ENCODE peak calls at places on chromosomes 7 and 10, in six cellular contexts. D, P, N, M, F and V are unnamed samples.

GRCh38 chr7:48147078-48147591 is 24.1 kb upstream of the ABCA13 start:
- DNase-seq in N (no peak), F (no peak), D (peak; percentile 50), M (no peak), P (no peak), V (no peak)

GRCh38 chr7:5696346-5697100 is 84.9 kb downstream of the RNF216 start:
- DNase-seq in N (no peak), F (no peak), P (no peak), D (no peak), M (no peak), V (no peak)

GRCh38 chr7:80060218-80060806 is 74.3 kb upstream of the GNAI1 start:
- DNase-seq in P (peak; percentile 62), D (peak; percentile 43), N (no peak), M (no peak), F (peak; percentile 38), V (peak; percentile 39)

GRCh38 chr10:128030498-128031072 is 95.6 kb downstream of the MKI67 start:
- DNase-seq in D (no peak), P (no peak), N (no peak), F (no peak), M (no peak), V (no peak)

GRCh38 chr10:71201921-71202713 is 10.3 kb upstream of the UNC5B start:
- DNase-seq in P (peak; percentile 85), D (no peak), N (no peak), F (no peak), M (no peak), V (no peak)

GRCh38 chr7:106063692-106064091 is 48.4 kb downstream of the SYPL1 start:
- DNase-seq in D (no peak), N (no peak), F (no peak), M (no peak), P (no peak), V (no peak)

GRCh38 chr7:152848026-152848425 is 88.5 kb downstream of the ACTR3B start:
- DNase-seq in M (no peak), N (no peak), D (no peak), P (no peak), F (no peak), V (no peak)

GRCh38 chr7:66952343-66953043 is 31.5 kb downstream of the TMEM248 start:
- DNase-seq in D (peak; percentile 66), M (no peak), N (no peak), P (peak; percentile 86), F (no peak), V (peak; percentile 72)

GRCh38 chr7:158353606-158354570 is 233.7 kb downstream of the PTPRN2 start:
- DNase-seq in D (no peak), N (no peak), P (peak; percentile 81), F (peak; percentile 71), M (peak; percentile 27), V (peak; percentile 27)

GRCh38 chr7:20508109-20508508 is 107.4 kb upstream of the ABCB5 start:
- DNase-seq in N (no peak), D (peak; percentile 27), F (peak; percentile 18), M (no peak), P (peak; percentile 83), V (no peak)

GRCh38 chr10:78937388-78937787 is 131.4 kb upstream of the ZMIZ1 start:
- DNase-seq in F (no peak), M (no peak), D (no peak), P (no peak), N (no peak), V (no peak)

GRCh38 chr7:149732111-149732561 is 41.3 kb downstream of the ZNF467 start:
- DNase-seq in D (no peak), M (no peak), P (no peak), F (no peak), N (no peak), V (no peak)

GRCh38 chr10:31830887-31831286 is 97.7 kb downstream of the ARHGAP12 start:
- DNase-seq in F (no peak), N (no peak), P (no peak), M (no peak), D (peak; percentile 3), V (peak; percentile 53)

GRCh38 chr10:3095373-3096139 is 28.2 kb downstream of the PFKP start:
- DNase-seq in F (no peak), M (no peak), P (peak; percentile 83), D (peak; percentile 98), N (peak; percentile 47), V (peak; percentile 98)

GRCh38 chr7:66905689-66906088 is 15.3 kb upstream of the TMEM248 start:
- DNase-seq in M (no peak), P (peak; percentile 70), F (no peak), N (no peak), D (no peak), V (no peak)

GRCh38 chr7:11228515-11228914 is 254.8 kb downstream of the PHF14 start:
- DNase-seq in N (peak; percentile 55), P (no peak), M (no peak), F (no peak), D (no peak), V (no peak)

DNA sequence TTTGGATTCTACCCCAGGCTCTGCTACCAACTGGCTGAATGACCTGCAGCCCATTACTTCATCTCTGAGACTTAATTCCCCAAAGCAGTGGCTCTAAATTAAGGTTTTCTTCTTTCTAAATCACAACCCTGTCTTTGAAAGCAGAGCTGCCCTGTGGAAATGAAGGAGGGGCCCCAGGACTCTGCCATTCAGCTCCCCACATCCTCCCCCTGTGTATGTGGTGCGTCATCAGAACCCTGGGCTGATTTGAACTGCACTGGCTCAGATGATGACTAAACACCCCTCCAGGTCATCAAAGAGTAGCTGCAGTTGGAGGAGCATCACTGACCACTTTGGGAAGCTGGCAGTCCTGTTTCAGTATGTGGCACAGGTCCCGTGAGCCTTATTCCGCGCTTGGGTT is 46.6 kb downstream of the BPGM start:
- DNase-seq in D (peak; percentile 94), P (no peak), F (no peak), N (no peak), M (no peak), V (peak; percentile 90)
- H3K4me1 ChIP-seq in D (peaks cover 43% of the 10 kb centered on the region), P (peaks cover 2% of the 10 kb centered on the region), F (no peaks in the 10 kb centered on the region), N (peaks cover 18% of the 10 kb centered on the region), M (no peaks in the 10 kb centered on the region), V (peaks cover 71% of the 10 kb centered on the region)

GRCh38 chr7:38312776-38313175 is 39.3 kb upstream of the TARP start:
- DNase-seq in N (no peak), F (no peak), P (no peak), M (no peak), D (no peak), V (no peak)
- H3K27me3 ChIP-seq in N (no peaks in the 10 kb centered on the region), F (no peaks in the 10 kb centered on the region), P (no peaks in the 10 kb centered on the region), M (no peaks in the 10 kb centered on the region), D (peaks cover 2% of the 10 kb centered on the region), V (peaks cover 32% of the 10 kb centered on the region)

DNA sequence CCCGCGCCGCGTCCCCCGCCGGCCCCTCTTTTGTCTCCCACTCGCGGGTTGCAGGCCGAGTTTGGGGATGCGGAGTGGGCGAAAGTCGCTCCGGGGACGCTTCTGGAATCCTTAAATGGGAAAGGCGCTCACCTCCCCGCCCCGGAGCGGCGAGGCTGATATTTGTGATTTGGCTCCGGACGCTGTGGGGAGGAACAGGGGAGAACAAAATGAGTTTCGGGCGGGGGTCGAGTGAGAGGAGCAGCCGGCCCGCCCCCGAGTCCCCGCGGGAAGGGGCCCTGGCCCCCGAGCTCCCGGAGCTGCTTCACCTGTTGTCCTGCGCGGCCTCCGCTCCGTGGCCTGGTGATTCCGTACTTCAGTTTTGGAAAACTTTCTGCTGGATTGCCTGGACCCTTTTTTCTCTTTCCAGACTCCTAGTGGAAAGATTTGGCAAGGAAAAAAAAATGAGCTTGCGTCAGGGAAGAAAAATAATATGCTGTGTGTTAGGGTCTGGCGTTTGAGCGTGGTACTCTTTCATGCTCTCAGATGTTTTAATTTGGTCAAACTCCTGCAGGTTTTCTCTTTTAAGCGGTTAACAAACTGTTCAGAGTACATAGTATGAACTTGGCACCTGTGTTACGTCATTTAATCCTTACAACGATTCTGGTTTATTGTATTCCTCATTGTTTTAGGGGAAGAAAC is 831 bp downstream of the BMPR1A start:
- DNase-seq in M (no peak), N (peak; percentile 34), D (peak; percentile 51), F (peak; percentile 61), P (peak; percentile 50), V (peak; percentile 48)
- H3K27ac ChIP-seq in M (peak overlapping the region; percentile 87), N (peak overlapping the region; percentile 89), D (peak overlapping the region; percentile 72), F (peak overlapping the region; percentile 91), P (peak overlapping the region; percentile 98), V (peak overlapping the region; percentile 72)

GRCh38 chr10:113015201-113015600 is 65.2 kb downstream of the TCF7L2 start:
- DNase-seq in D (no peak), M (no peak), P (no peak), N (no peak), F (no peak), V (no peak)
- H3K4me1 ChIP-seq in D (no peaks in the 10 kb centered on the region), M (peaks cover 31% of the 10 kb centered on the region), P (peaks cover 10% of the 10 kb centered on the region), N (peaks cover 36% of the 10 kb centered on the region), F (peaks cover 38% of the 10 kb centered on the region), V (peaks cover 5% of the 10 kb centered on the region)

GRCh38 chr7:101163281-101164070 is 1.9 kb downstream of the VGF start:
- DNase-seq in D (peak; percentile 60), N (no peak), F (peak; percentile 63), M (peak; percentile 84), P (peak; percentile 60), V (no peak)

GRCh38 chr7:101162551-101163280 is 2.7 kb downstream of the VGF start:
- DNase-seq in P (peak; percentile 82), N (no peak), F (peak; percentile 84), M (peak; percentile 89), D (peak; percentile 63), V (no peak)

GRCh38 chr7:101161692-101162461 is 3.5 kb downstream of the VGF start:
- DNase-seq in N (no peak), D (no peak), M (no peak), F (peak; percentile 46), P (peak; percentile 59), V (no peak)

GRCh38 chr7:101159696-101160674 is 5.4 kb downstream of the VGF start:
- DNase-seq in M (no peak), F (no peak), P (peak; percentile 60), N (no peak), D (peak; percentile 40), V (no peak)

GRCh38 chr7:101160917-101161316 is 4.5 kb downstream of the VGF start:
- DNase-seq in D (no peak), P (peak; percentile 35), F (no peak), M (no peak), N (no peak), V (no peak)
- H3K27me3 ChIP-seq in D (peaks cover under 1% of the 10 kb centered on the region), P (peaks cover 7% of the 10 kb centered on the region), F (peaks cover 52% of the 10 kb centered on the region), M (peaks cover 14% of the 10 kb centered on the region), N (peaks cover 48% of the 10 kb centered on the region), V (peaks cover 37% of the 10 kb centered on the region)

GRCh38 chr10:63227207-63227895 is 94.2 kb downstream of the NRBF2 start:
- DNase-seq in F (no peak), N (no peak), P (no peak), D (no peak), M (no peak), V (no peak)
- H3K27ac ChIP-seq in F (no peak overlapping the region), N (peak overlapping the region; percentile 3), P (no peak overlapping the region), D (no peak overlapping the region), M (no peak overlapping the region), V (no peak overlapping the region)

DNA sequence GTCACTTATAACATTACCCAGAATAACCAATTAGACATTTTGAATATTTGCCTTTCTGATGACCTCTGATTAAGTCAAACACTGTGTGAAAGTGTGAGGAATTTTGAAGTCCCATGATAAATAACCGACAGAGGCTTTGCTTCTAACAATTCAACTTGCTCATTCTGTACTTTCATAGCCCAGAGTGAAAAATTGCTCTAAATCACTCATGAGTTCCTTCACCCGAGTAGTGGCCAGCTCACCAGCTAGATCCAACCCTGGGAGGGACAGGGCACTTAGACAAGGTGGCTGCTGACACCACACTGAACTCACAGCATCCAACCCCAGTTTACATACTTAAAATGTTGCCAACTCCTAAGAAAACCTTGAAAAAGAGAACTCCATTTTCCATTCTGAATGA is 80.1 kb upstream of the LYZL1 start:
- DNase-seq in N (no peak), F (no peak), D (no peak), P (no peak), M (no peak), V (no peak)
- H3K4me1 ChIP-seq in N (no peaks in the 10 kb centered on the region), F (peaks cover 23% of the 10 kb centered on the region), D (no peaks in the 10 kb centered on the region), P (peaks cover 8% of the 10 kb centered on the region), M (no peaks in the 10 kb centered on the region), V (peaks cover 23% of the 10 kb centered on the region)